ENCODE peak calls at places on chromosome 1, in five cellular contexts. T is thoracic aorta, A is body of pancreas, C is endodermal cell, N is esophagus muscularis mucosa. S is an unnamed sample.

GRCh38 chr1:184562801-184563200 is 176.0 kb downstream of the C1orf21 start:
- DNase-seq in A (no peak), N (no peak), C (no peak), T (no peak), S (no peak)

GRCh38 chr1:32869844-32870614 is 683 bp downstream of the FNDC5 start:
- DNase-seq in A (no peak), C (peak; percentile 61), T (no peak), N (no peak), S (no peak)

GRCh38 chr1:229159668-229160544 is 111.0 kb upstream of the RAB4A start:
- DNase-seq in C (no peak), N (no peak), T (no peak), A (no peak), S (no peak)

GRCh38 chr1:3525551-3526482 is 71.4 kb downstream of the ARHGEF16 start:
- DNase-seq in T (no peak), N (no peak), C (no peak), A (no peak), S (no peak)

GRCh38 chr1:226733876-226734414 is 5.1 kb downstream of the ITPKB start:
- DNase-seq in N (no peak), A (no peak), T (no peak), C (no peak), S (no peak)

GRCh38 chr1:212561501-212561931 is 47.0 kb upstream of the ATF3 start:
- DNase-seq in N (peak; percentile 88), T (no peak), C (no peak), A (no peak), S (peak; percentile 30)

GRCh38 chr1:91792393-91793032 is 93.4 kb downstream of the TGFBR3 start:
- DNase-seq in A (no peak), N (no peak), C (peak; percentile 69), T (no peak), S (no peak)

GRCh38 chr1:182718311-182718710 is 33.9 kb upstream of the RGS8 start:
- DNase-seq in A (no peak), C (no peak), T (no peak), N (no peak), S (no peak)

GRCh38 chr1:62735491-62736171 is 47.4 kb upstream of the DOCK7 start:
- DNase-seq in C (no peak), N (no peak), T (no peak), A (no peak), S (no peak)

GRCh38 chr1:178713270-178713669 is 11.8 kb upstream of the RALGPS2 start:
- DNase-seq in T (no peak), C (no peak), A (no peak), N (no peak), S (no peak)

GRCh38 chr1:32334274-32334861 is 1.7 kb downstream of the MARCKSL1 start:
- DNase-seq in A (no peak), N (no peak), T (no peak), C (no peak), S (no peak)

GRCh38 chr1:17158961-17159360 is 39.7 kb upstream of the PADI2 start:
- DNase-seq in T (no peak), N (no peak), A (no peak), C (no peak), S (no peak)

GRCh38 chr1:227895828-227896685 is 51.7 kb downstream of the WNT9A start:
- DNase-seq in N (no peak), A (peak; percentile 16), T (no peak), C (peak; percentile 77), S (no peak)

GRCh38 chr1:226406401-226406881 is 1.5 kb downstream of the PARP1 start:
- DNase-seq in T (no peak), A (no peak), C (no peak), N (no peak), S (no peak)

GRCh38 chr1:119815361-119815760 is 4.1 kb upstream of the REG4 start:
- DNase-seq in A (no peak), T (no peak), C (no peak), N (no peak), S (no peak)

GRCh38 chr1:63732666-63733065 is 41.2 kb upstream of the ROR1 start:
- DNase-seq in C (no peak), A (no peak), T (no peak), N (no peak), S (no peak)

GRCh38 chr1:110408488-110408887 is 994 bp upstream of the LAMTOR5 start:
- DNase-seq in C (no peak), N (no peak), A (no peak), T (no peak), S (no peak)

GRCh38 chr1:227654431-227654830 is 80.7 kb downstream of the JMJD4 start:
- DNase-seq in N (no peak), A (no peak), T (no peak), C (no peak), S (no peak)

GRCh38 chr1:209497729-209498128 is 85.8 kb upstream of the CAMK1G start:
- DNase-seq in T (no peak), C (no peak), A (no peak), N (no peak), S (no peak)

GRCh38 chr1:8090241-8090702 is 64.2 kb upstream of the ERRFI1 start:
- DNase-seq in C (no peak), N (no peak), T (no peak), A (no peak), S (no peak)

GRCh38 chr1:88061106-88061829 is 622.8 kb upstream of the PKN2 start:
- DNase-seq in A (peak; percentile 44), T (no peak), N (no peak), C (peak; percentile 84), S (no peak)

GRCh38 chr1:74356493-74356892 is 121.3 kb downstream of the TNNI3K start:
- DNase-seq in T (no peak), A (no peak), C (no peak), N (no peak), S (no peak)

GRCh38 chr1:76291186-76291585 is 216.6 kb downstream of the ST6GALNAC3 start:
- DNase-seq in C (no peak), T (no peak), N (no peak), A (no peak), S (no peak)

GRCh38 chr1:9319789-9320519 is 27.3 kb downstream of the SPSB1 start:
- DNase-seq in N (no peak), A (no peak), T (no peak), C (peak; percentile 84), S (no peak)

GRCh38 chr1:214328770-214329455 is 48.0 kb downstream of the SMYD2 start:
- DNase-seq in A (peak; percentile 85), C (peak; percentile 96), N (no peak), T (peak; percentile 28), S (peak; percentile 82)

GRCh38 chr1:33903210-33903589 is 39.3 kb downstream of the HMGB4 start:
- DNase-seq in A (peak; percentile 19), T (no peak), C (no peak), N (no peak), S (no peak)

GRCh38 chr1:72623299-72623708 is 341.0 kb upstream of the NEGR1 start:
- DNase-seq in T (no peak), N (no peak), C (peak; percentile 64), A (no peak), S (no peak)

GRCh38 chr1:14435368-14436023 is 163.0 kb upstream of the KAZN start:
- DNase-seq in A (no peak), N (no peak), C (peak; percentile 88), T (no peak), S (no peak)

GRCh38 chr1:17414022-17414421 is 25.5 kb downstream of the RCC2 start:
- DNase-seq in A (no peak), N (no peak), C (no peak), T (no peak), S (no peak)

GRCh38 chr1:244751271-244751895 is 84.1 kb upstream of the COX20 start:
- DNase-seq in A (no peak), C (no peak), N (no peak), T (no peak), S (no peak)

GRCh38 chr1:45585496-45586075 is 1.7 kb downstream of the NASP start:
- DNase-seq in N (no peak), A (no peak), C (no peak), T (no peak), S (no peak)

GRCh38 chr1:36160949-36161485 is 5.1 kb downstream of the MAP7D1 start:
- DNase-seq in C (peak; percentile 89), A (no peak), N (no peak), T (no peak), S (peak; percentile 52)
- TF ChIP-seq CTCF in C (peak; percentile 73), A (no peak), N (peak; percentile 37), T (no peak), S (peak; percentile 32)

DNA sequence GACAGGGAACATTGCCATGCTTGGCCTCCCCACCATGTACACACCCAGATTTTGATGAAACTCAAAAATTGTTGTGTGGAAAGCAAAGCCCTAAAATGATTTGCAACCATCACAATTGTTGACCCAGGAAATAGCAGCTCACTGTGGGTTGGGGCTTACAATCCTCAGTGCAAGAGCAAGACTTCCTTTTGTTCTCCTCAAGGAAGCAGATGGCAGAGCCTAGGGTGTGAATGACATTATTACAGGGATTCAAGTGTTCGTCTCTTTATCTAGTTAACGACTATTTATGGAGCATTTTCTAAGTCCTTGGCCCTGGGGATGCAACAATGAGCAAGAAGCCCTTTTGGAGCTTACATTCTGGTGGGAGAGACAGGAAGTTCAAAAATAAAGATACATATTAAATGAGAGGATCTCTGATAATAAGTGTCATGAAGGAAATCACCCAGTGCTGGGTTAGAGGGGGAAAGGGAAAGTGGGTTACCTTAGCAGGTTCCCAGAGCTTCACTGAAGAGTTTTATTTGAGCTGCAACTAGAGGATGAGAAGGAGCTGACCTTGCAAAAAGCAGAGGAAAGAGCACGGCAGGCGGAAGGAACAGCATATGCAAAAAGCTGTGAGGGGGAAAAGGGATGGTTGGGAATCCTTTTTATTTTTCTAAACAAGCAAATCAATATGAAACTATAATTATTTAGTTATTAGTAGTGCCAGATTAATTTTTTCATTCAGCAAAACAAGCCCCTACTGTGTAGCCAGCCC is 38.5 kb upstream of the ID3 start:
- DNase-seq in N (no peak), C (peak; percentile 71), T (no peak), A (no peak), S (no peak)
- H3K4me1 ChIP-seq in N (peaks cover 5% of the 10 kb centered on the region), C (peaks cover 20% of the 10 kb centered on the region), T (no peaks in the 10 kb centered on the region), A (peaks cover 20% of the 10 kb centered on the region), S (peaks cover 11% of the 10 kb centered on the region)

DNA sequence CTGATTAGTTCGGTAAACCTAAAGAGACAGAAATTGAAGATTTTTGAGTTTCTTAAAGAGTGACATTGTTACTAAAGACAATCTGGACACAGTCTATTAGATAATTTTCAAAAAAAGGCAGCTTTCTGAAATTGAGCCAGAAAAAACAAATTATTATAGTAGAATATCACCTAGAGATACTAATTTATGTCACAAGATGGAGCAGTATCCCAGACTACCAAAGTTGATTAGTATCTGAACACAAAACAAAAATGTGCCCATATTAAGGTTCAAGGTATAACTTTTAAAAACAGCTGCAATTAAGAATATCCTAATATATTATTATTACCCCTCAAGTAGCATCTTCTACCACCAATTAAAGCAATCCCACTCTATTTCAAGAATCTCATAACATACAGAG is 40.5 kb upstream of the SYT2 start:
- DNase-seq in T (no peak), N (no peak), C (no peak), A (no peak), S (no peak)
- TF ChIP-seq CTCF in T (no peak), N (no peak), C (no peak), A (no peak), S (no peak)

GRCh38 chr1:154609398-154610380 is 1.7 kb upstream of the ADAR start:
- DNase-seq in A (no peak), N (no peak), C (peak; percentile 85), T (no peak), S (no peak)

GRCh38 chr1:154607084-154607747 is 770 bp downstream of the ADAR start:
- DNase-seq in N (no peak), A (no peak), T (no peak), C (no peak), S (no peak)

GRCh38 chr1:154611150-154611865 is 3.3 kb upstream of the ADAR start:
- DNase-seq in A (no peak), T (no peak), N (peak; percentile 55), C (no peak), S (no peak)

GRCh38 chr1:154607748-154608521 is at the start of gene ADAR:
- DNase-seq in N (peak; percentile 96), A (peak; percentile 94), C (peak; percentile 88), T (peak; percentile 79), S (peak; percentile 91)

GRCh38 chr1:154608522-154609294 is 722 bp upstream of the ADAR start:
- DNase-seq in N (no peak), T (no peak), A (peak; percentile 44), C (peak; percentile 92), S (no peak)
- H3K4me1 ChIP-seq in N (peaks cover 44% of the 10 kb centered on the region), T (peaks cover 37% of the 10 kb centered on the region), A (peaks cover 33% of the 10 kb centered on the region), C (peaks cover 14% of the 10 kb centered on the region), S (peaks cover 21% of the 10 kb centered on the region)